ENCODE peak calls at places on chromosomes 1 and 21, in nine cellular contexts. Q, M, R, E, B, D, Y, J and C are unnamed samples.

GRCh38 chr1:20255666-20256065 is 35.0 kb upstream of the VWA5B1 start:
- DNase-seq in Q (no peak), M (no peak), R (no peak), E (no peak), B (no peak), D (peak), Y (no peak), J (no peak), C (peak)

GRCh38 chr1:104056786-104057185 is 307.1 kb downstream of the AMY1C start:
- DNase-seq in Q (no peak), M (no peak), R (no peak), E (no peak), B (no peak), D (no peak), Y (no peak), J (no peak), C (no peak)

GRCh38 chr1:67713071-67713806 is 28.2 kb downstream of the GADD45A start:
- DNase-seq in Q (peak), M (no peak), R (no peak), E (no peak), B (no peak), D (peak), Y (no peak), J (no peak), C (no peak)

GRCh38 chr21:34707876-34708325 is 39.1 kb downstream of the CLIC6 start:
- DNase-seq in Q (no peak), M (no peak), R (no peak), E (no peak), B (no peak), D (no peak), Y (no peak), J (no peak), C (no peak)

GRCh38 chr21:46156378-46156645 is 933 bp upstream of the FTCD start:
- DNase-seq in Q (no peak), M (no peak), R (no peak), E (no peak), B (peak), D (no peak), Y (no peak), J (no peak), C (no peak)

GRCh38 chr21:17461014-17461413 is 51.8 kb upstream of the CXADR start:
- DNase-seq in Q (no peak), M (no peak), R (no peak), E (no peak), B (no peak), D (no peak), Y (no peak), J (no peak), C (peak)

GRCh38 chr21:17451364-17451869 is 61.4 kb upstream of the CXADR start:
- DNase-seq in Q (no peak), M (no peak), R (no peak), E (no peak), B (no peak), D (no peak), Y (no peak), J (no peak), C (peak)

GRCh38 chr1:84715620-84716019 is 25.4 kb upstream of the SSX2IP start:
- DNase-seq in Q (peak), M (no peak), R (no peak), E (no peak), B (no peak), D (no peak), Y (no peak), J (no peak), C (no peak)

GRCh38 chr1:4700801-4701200 is 46.4 kb downstream of the AJAP1 start:
- DNase-seq in Q (peak), M (no peak), R (no peak), E (no peak), B (no peak), D (no peak), Y (peak), J (no peak), C (peak)

GRCh38 chr1:101407505-101408211 is 170.8 kb downstream of the S1PR1 start:
- DNase-seq in Q (no peak), M (no peak), R (no peak), E (no peak), B (no peak), D (no peak), Y (no peak), J (no peak), C (no peak)

GRCh38 chr1:74395492-74395891 is 116.9 kb downstream of the LRRC53 start:
- DNase-seq in Q (no peak), M (no peak), R (no peak), E (no peak), B (peak), D (no peak), Y (no peak), J (no peak), C (no peak)

GRCh38 chr1:195082183-195082582 is 1526.1 kb downstream of the KCNT2 start:
- DNase-seq in Q (no peak), M (no peak), R (no peak), E (no peak), B (no peak), D (no peak), Y (no peak), J (no peak), C (no peak)

GRCh38 chr1:84758968-84759491 is 68.8 kb upstream of the SSX2IP start:
- DNase-seq in Q (peak), M (no peak), R (no peak), E (no peak), B (peak), D (no peak), Y (no peak), J (no peak), C (peak)

GRCh38 chr1:172719694-172720138 is 60.8 kb downstream of the FASLG start:
- DNase-seq in Q (peak), M (no peak), R (no peak), E (no peak), B (no peak), D (peak), Y (no peak), J (no peak), C (no peak)

GRCh38 chr21:31607791-31608190 is 51.7 kb upstream of the SOD1 start:
- DNase-seq in Q (no peak), M (no peak), R (no peak), E (no peak), B (no peak), D (no peak), Y (no peak), J (no peak), C (no peak)

GRCh38 chr21:35046880-35047229 is 2.2 kb downstream of the RUNX1 start:
- DNase-seq in Q (no peak), M (no peak), R (no peak), E (peak), B (no peak), D (no peak), Y (no peak), J (no peak), C (no peak)

GRCh38 chr1:67987046-67987799 is 63.2 kb downstream of the DIRAS3 start:
- DNase-seq in Q (no peak), M (no peak), R (no peak), E (no peak), B (no peak), D (no peak), Y (no peak), J (no peak), C (no peak)

GRCh38 chr1:29677028-29678024 is 441.0 kb downstream of the PTPRU start:
- DNase-seq in Q (no peak), M (no peak), R (no peak), E (no peak), B (no peak), D (no peak), Y (no peak), J (no peak), C (no peak)

GRCh38 chr1:25774921-25775774 is 24.8 kb upstream of the SELENON start:
- DNase-seq in Q (peak), M (peak), R (peak), E (no peak), B (no peak), D (no peak), Y (no peak), J (no peak), C (no peak)

GRCh38 chr1:61472876-61473275 is 252.1 kb downstream of the TM2D1 start:
- DNase-seq in Q (no peak), M (no peak), R (no peak), E (peak), B (no peak), D (no peak), Y (no peak), J (no peak), C (peak)

GRCh38 chr21:41816583-41817165 is 49.8 kb upstream of the RIPK4 start:
- DNase-seq in Q (peak), M (peak), R (peak), E (no peak), B (no peak), D (peak), Y (peak), J (peak), C (peak)